ENCODE peak calls at places on chromosomes 6 and 20, in four cellular contexts. J is HCT116, S is SK-N-SH, A is HepG2. Q is an unnamed sample.

GRCh38 chr20:47989957-47990356 is 204.7 kb upstream of the SULF2 start:
- DNase-seq in A (no peak), J (no peak), S (peak; percentile 34), Q (peak; percentile 79)

GRCh38 chr6:38173909-38174308 is 354.4 kb downstream of the ZFAND3 start:
- DNase-seq in A (no peak), S (no peak), J (no peak), Q (no peak)

GRCh38 chr20:63177785-63178444 is 38.0 kb downstream of the YTHDF1 start:
- DNase-seq in A (no peak), S (no peak), J (no peak), Q (no peak)

GRCh38 chr20:1676650-1677049 is 19.1 kb upstream of the SIRPG start:
- DNase-seq in S (no peak), A (no peak), J (no peak), Q (no peak)

GRCh38 chr6:121791396-121792315 is 356.2 kb downstream of the GJA1 start:
- DNase-seq in A (no peak), S (no peak), J (no peak), Q (no peak)

GRCh38 chr20:50515471-50516106 is 5.4 kb downstream of the PTPN1 start:
- DNase-seq in J (no peak), S (no peak), A (no peak), Q (no peak)

GRCh38 chr6:96520851-96521115 is 823 bp upstream of the UFL1 start:
- DNase-seq in S (no peak), J (no peak), A (no peak), Q (no peak)

GRCh38 chr6:12473494-12473893 is 183.3 kb downstream of the EDN1 start:
- DNase-seq in S (no peak), A (no peak), J (no peak), Q (no peak)

GRCh38 chr6:20841806-20842205 is 307.5 kb downstream of the CDKAL1 start:
- DNase-seq in J (no peak), A (no peak), S (no peak), Q (no peak)

GRCh38 chr6:35611235-35611634 is 77.5 kb downstream of the FKBP5 start:
- DNase-seq in S (no peak), J (no peak), A (no peak), Q (no peak)

GRCh38 chr6:56814308-56814707 is 140.6 kb upstream of the BEND6 start:
- DNase-seq in A (no peak), S (no peak), J (no peak), Q (no peak)

GRCh38 chr6:158026901-158027589 is 45.4 kb downstream of the SYNJ2 start:
- DNase-seq in A (no peak), S (no peak), J (no peak), Q (no peak)

GRCh38 chr20:57417830-57418780 is 26.9 kb downstream of the RBM38 start:
- DNase-seq in A (no peak), S (no peak), J (no peak), Q (no peak)

GRCh38 chr20:6916938-6917337 is 149.5 kb downstream of the BMP2 start:
- DNase-seq in A (no peak), J (no peak), S (no peak), Q (no peak)

GRCh38 chr6:437042-437402 is 45.5 kb downstream of the IRF4 start:
- DNase-seq in S (peak; percentile 3), J (no peak), A (no peak), Q (no peak)

GRCh38 chr6:163635731-163636344 is 221.3 kb downstream of the QKI start:
- DNase-seq in J (no peak), A (no peak), S (no peak), Q (no peak)

GRCh38 chr6:147904416-147904815 is 395.9 kb downstream of the SAMD5 start:
- DNase-seq in J (no peak), S (no peak), A (no peak), Q (no peak)

GRCh38 chr6:132279592-132280139 is 121.6 kb downstream of the MOXD1 start:
- DNase-seq in A (peak; percentile 78), J (peak; percentile 61), S (peak; percentile 43), Q (peak; percentile 6)

GRCh38 chr6:2939315-2940009 is 31.9 kb downstream of the SERPINB6 start:
- DNase-seq in S (no peak), A (no peak), J (no peak), Q (no peak)
- TF ChIP-seq JUND in S (no peak), A (no peak), J (no peak), Q (no peak)

DNA sequence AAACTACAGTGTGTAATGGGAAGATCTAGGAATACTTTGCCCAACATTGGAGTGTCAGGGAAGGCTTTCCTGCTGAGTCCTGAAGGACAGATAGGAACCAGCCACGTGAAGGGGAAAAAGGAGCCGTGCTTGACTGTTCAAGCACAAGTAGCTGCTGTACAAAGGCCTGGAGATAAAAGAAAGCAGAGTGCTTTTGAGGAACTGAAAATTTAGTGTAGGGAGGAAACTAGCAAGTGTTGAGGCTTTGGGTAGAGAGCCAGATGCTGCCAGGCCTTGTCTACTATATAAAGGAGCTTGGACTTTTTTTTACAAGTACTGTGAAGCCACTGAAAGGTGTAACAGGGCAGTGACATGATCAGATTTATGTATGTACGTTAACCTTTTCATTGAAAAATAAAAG is 39.0 kb downstream of the DSE start:
- DNase-seq in J (no peak), S (no peak), A (no peak), Q (no peak)
- TF ChIP-seq JUND in J (no peak), S (no peak), A (no peak), Q (no peak)

DNA sequence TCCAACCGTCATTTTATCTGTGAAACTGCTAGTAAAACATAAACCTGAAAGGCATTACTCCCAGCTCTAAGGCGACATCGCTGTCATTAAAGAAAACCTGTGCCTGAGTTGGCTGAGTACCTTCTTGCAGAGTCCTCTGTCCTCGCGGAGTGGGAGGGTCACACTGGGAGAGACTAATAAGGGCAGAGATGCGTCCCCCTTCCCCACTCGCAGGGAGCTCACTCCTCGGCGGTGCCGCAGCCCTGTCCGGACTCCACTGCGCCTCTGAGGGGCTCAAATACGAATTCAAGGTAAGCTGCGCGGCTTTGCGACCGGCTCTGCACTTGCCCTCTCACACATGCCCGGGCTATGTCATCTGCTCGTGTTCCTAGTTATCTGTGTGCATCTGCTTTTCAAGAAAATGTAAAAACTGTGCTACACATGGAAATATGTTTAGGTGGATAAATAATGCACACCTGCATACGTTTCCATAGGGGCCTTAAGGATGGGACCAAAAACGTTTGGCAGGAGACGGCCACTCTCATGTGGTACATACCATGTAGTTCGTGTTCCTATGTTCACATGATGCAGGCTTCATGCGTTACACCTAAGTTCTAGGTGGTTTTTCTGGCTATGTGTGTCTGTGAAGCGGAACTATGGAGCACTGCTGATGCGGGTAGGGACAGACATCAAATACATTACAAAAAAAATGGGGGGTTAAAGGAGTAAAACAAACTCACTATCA is at the start of gene COL19A1:
- DNase-seq in S (peak; percentile 34), J (no peak), A (no peak), Q (no peak)
- TF ChIP-seq JUND in S (no peak), J (no peak), A (no peak), Q (no peak)

GRCh38 chr6:137921823-137922222 is 54.8 kb downstream of the TNFAIP3 start:
- DNase-seq in S (no peak), A (no peak), J (no peak), Q (peak; percentile 13)
- TF ChIP-seq JUND in S (no peak), A (no peak), J (no peak), Q (no peak)

GRCh38 chr6:170516783-170517616 is 36.1 kb downstream of the PSMB1 start:
- DNase-seq in A (peak; percentile 74), J (peak; percentile 48), S (peak; percentile 60), Q (peak; percentile 7)
- TF ChIP-seq JUND in A (no peak), J (no peak), S (no peak), Q (no peak)

GRCh38 chr6:126094411-126094810 is 108.1 kb downstream of the TRMT11 start:
- DNase-seq in J (no peak), S (no peak), A (no peak), Q (no peak)
- TF ChIP-seq JUND in J (no peak), S (no peak), A (no peak), Q (no peak)

GRCh38 chr6:51989789-51990188 is 97.6 kb downstream of the PKHD1 start:
- DNase-seq in J (no peak), S (no peak), A (no peak), Q (no peak)
- TF ChIP-seq JUND in J (no peak), S (no peak), A (no peak), Q (no peak)

DNA sequence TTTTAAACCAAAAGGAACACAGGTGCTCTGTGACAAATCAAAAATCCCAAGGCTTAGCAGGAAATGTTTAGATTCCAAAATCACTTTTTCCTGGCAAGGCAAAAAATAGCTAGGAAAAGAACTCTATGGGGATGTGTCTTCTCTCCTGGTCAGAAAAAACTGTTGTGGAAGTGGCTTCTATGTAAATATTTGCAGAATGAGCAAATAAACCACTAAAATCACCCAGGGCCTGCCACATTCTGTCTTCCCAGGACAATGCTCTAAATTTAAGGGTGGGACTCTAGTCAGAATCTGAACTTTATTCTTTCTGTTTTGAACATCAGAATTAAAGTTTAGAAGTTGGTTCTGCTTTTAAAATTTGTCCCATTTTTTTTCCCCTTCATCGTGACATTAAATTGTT is 29.3 kb downstream of the GCM1 start:
- DNase-seq in A (peak; percentile 80), J (no peak), S (no peak), Q (peak; percentile 35)
- TF ChIP-seq JUND in A (no peak), J (no peak), S (no peak), Q (no peak)

GRCh38 chr6:4655196-4656025 is 120.8 kb upstream of the CDYL start:
- DNase-seq in J (no peak), A (no peak), S (no peak), Q (no peak)

GRCh38 chr6:4651831-4652467 is 124.3 kb upstream of the CDYL start:
- DNase-seq in J (no peak), S (no peak), A (no peak), Q (no peak)

GRCh38 chr6:4658486-4658885 is 117.7 kb upstream of the CDYL start:
- DNase-seq in S (no peak), A (no peak), J (no peak), Q (no peak)

GRCh38 chr6:4653141-4653540 is 123.1 kb upstream of the CDYL start:
- DNase-seq in S (no peak), A (no peak), J (no peak), Q (no peak)

DNA sequence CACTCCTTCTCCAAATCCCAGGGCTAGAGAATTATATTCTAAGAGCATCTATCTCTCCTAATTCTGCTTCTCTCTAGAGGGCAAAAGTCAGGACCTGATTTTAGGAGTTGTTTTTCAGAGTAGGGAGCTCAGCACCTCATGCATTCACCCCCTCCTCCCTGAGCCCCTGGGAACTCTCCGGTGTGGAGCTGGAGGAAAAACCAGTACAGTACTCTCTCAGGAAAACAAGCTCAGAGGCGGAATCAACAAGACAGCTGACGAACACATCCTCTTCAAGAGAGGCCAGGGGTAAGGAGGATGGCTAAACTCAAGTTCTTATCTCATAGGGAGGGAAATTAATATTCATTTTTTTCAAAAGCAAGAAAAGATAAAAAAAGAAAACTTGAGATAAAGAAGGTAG is 120.1 kb upstream of the CDYL start:
- DNase-seq in A (no peak), S (no peak), J (no peak), Q (no peak)
- TF ChIP-seq JUND in A (no peak), S (no peak), J (no peak), Q (no peak)

Q was measured in T47D.